ENCODE peak calls at places on chromosomes 13 and 19, in ten cellular contexts. Y is MM.1S; Q is NCI-H1105; R is COR-L47; Z is fibroblast of mammary gland; C is CD4-positive, alpha-beta T cell; L is glomerular endothelial cell; M is fibroblast of lung; N is astrocyte of the cerebellum; K is cardiac fibroblast. H is an unnamed sample.

GRCh38 chr19:48341006-48341405 is 15.7 kb downstream of the EMP3 start:
- DNase-seq in N (no peak), R (peak), Q (peak), M (no peak), C (no peak), Z (peak), L (no peak), Y (no peak), K (peak), H (no peak)

GRCh38 chr13:48731957-48732569 is 78.3 kb downstream of the CYSLTR2 start:
- DNase-seq in N (no peak), C (peak), Q (no peak), M (no peak), Z (peak), Y (peak), K (no peak), L (peak), R (no peak), H (no peak)

GRCh38 chr19:30691767-30692516 is 319.8 kb downstream of the ZNF536 start:
- DNase-seq in L (no peak), M (peak), K (no peak), Y (no peak), Z (peak), Q (no peak), C (no peak), R (no peak), N (peak), H (no peak)

GRCh38 chr13:26247608-26248007 is 6.3 kb upstream of the CDK8 start:
- DNase-seq in L (no peak), N (no peak), K (no peak), C (no peak), Z (peak), Q (no peak), Y (no peak), R (no peak), M (no peak), H (no peak)

GRCh38 chr19:32208060-32208459 is 137.3 kb upstream of the ZNF507 start:
- DNase-seq in R (no peak), C (no peak), N (no peak), M (no peak), Y (no peak), Z (no peak), Q (no peak), L (no peak), K (no peak), H (no peak)

GRCh38 chr13:99288069-99288468 is 19.1 kb downstream of the GPR183 start:
- DNase-seq in C (no peak), R (no peak), M (no peak), N (no peak), Y (no peak), Q (no peak), L (no peak), Z (no peak), K (no peak), H (no peak)

GRCh38 chr19:43784251-43784980 is 3.6 kb upstream of the KCNN4 start:
- DNase-seq in L (no peak), C (peak), K (peak), Y (peak), Z (peak), R (no peak), Q (no peak), N (peak), M (peak), H (peak)

GRCh38 chr13:32629313-32629712 is 43.1 kb downstream of the PDS5B start:
- DNase-seq in Y (no peak), K (no peak), R (no peak), N (no peak), Z (peak), M (no peak), L (no peak), Q (no peak), C (no peak), H (no peak)

GRCh38 chr13:39506559-39507390 is 96.2 kb downstream of the LHFPL6 start:
- DNase-seq in Y (no peak), M (peak), K (peak), N (no peak), R (no peak), Z (no peak), Q (no peak), L (no peak), C (no peak), H (no peak)

GRCh38 chr19:15532779-15533521 is 24.6 kb downstream of the CYP4F22 start:
- DNase-seq in C (no peak), Y (no peak), L (no peak), Q (no peak), R (no peak), M (no peak), N (no peak), K (peak), Z (peak), H (no peak)

GRCh38 chr13:38265135-38265497 is 84.5 kb upstream of the UFM1 start:
- DNase-seq in M (no peak), Y (no peak), C (no peak), R (no peak), N (no peak), K (no peak), Q (no peak), Z (no peak), L (no peak), H (no peak)

GRCh38 chr13:99087130-99087953 is 109.5 kb upstream of the DOCK9 start:
- DNase-seq in L (no peak), M (peak), K (peak), C (peak), Y (peak), Z (peak), N (peak), Q (peak), R (peak), H (no peak)

GRCh38 chr19:10206226-10206873 is 11.6 kb upstream of the DNMT1 start:
- DNase-seq in Z (peak), L (no peak), K (peak), N (peak), C (no peak), M (peak), R (no peak), Q (no peak), Y (no peak), H (no peak)

GRCh38 chr19:13888281-13888680 is 11.3 kb downstream of the NANOS3 start:
- DNase-seq in Q (no peak), L (no peak), K (no peak), R (no peak), C (no peak), Y (no peak), M (no peak), N (no peak), Z (no peak), H (no peak)

GRCh38 chr19:33673996-33674395 is 52.2 kb downstream of the CHST8 start:
- DNase-seq in C (no peak), K (no peak), R (no peak), Z (no peak), Q (no peak), N (no peak), L (no peak), M (no peak), Y (no peak), H (no peak)

GRCh38 chr13:79621449-79621848 is 140.5 kb downstream of the NDFIP2 start:
- DNase-seq in C (no peak), N (no peak), M (no peak), Q (no peak), K (no peak), Z (no peak), L (no peak), Y (peak), R (no peak), H (no peak)

GRCh38 chr19:15180451-15181390 is 20.1 kb downstream of the NOTCH3 start:
- DNase-seq in Y (no peak), M (no peak), C (no peak), Z (no peak), Q (peak), R (no peak), N (no peak), L (no peak), K (no peak), H (no peak)

GRCh38 chr19:43467276-43467675 is 1.9 kb upstream of the LYPD3 start:
- DNase-seq in R (no peak), Q (no peak), K (no peak), Z (no peak), N (no peak), L (no peak), M (no peak), C (no peak), Y (no peak), H (no peak)

GRCh38 chr13:101639711-101640110 is 187.2 kb downstream of the ITGBL1 start:
- DNase-seq in K (no peak), M (no peak), Z (no peak), C (no peak), L (no peak), N (no peak), R (no peak), Y (no peak), Q (no peak), H (no peak)

GRCh38 chr13:73275163-73275562 is 216.4 kb downstream of the KLF5 start:
- DNase-seq in K (no peak), M (no peak), Y (peak), Q (no peak), R (no peak), C (no peak), N (no peak), Z (no peak), L (no peak), H (no peak)

GRCh38 chr13:24277721-24278120 is 31.7 kb upstream of the C1QTNF9 start:
- DNase-seq in Y (no peak), K (no peak), R (no peak), Z (no peak), Q (no peak), M (no peak), N (no peak), L (no peak), C (no peak), H (no peak)

GRCh38 chr13:102309110-102309509 is 92.7 kb downstream of the FGF14 start:
- DNase-seq in N (no peak), Y (no peak), C (no peak), K (no peak), Q (peak), L (no peak), M (no peak), R (no peak), Z (no peak), H (no peak)

GRCh38 chr13:42969558-42970172 is 22.4 kb downstream of the EPSTI1 start:
- DNase-seq in Z (peak), C (peak), L (peak), M (peak), N (no peak), Y (peak), R (peak), Q (no peak), K (peak), H (no peak)

GRCh38 chr19:13033819-13034611 is 38.7 kb downstream of the NFIX start:
- DNase-seq in Q (peak), K (peak), Z (peak), M (peak), R (peak), L (no peak), C (no peak), N (peak), Y (peak), H (no peak)

GRCh38 chr13:111058796-111059506 is 56.2 kb upstream of the ARHGEF7 start:
- DNase-seq in M (no peak), Y (no peak), Q (no peak), Z (peak), C (no peak), K (no peak), L (no peak), N (no peak), R (no peak), H (no peak)

GRCh38 chr13:106471957-106472543 is 63.4 kb downstream of the EFNB2 start:
- DNase-seq in C (no peak), Z (peak), Y (no peak), Q (no peak), R (no peak), N (peak), M (peak), K (peak), L (no peak), H (peak)

GRCh38 chr13:34589581-34589980 is 352.5 kb upstream of the NBEA start:
- DNase-seq in R (no peak), K (no peak), L (no peak), C (no peak), Y (no peak), N (no peak), M (no peak), Z (no peak), Q (no peak), H (no peak)

GRCh38 chr13:41613984-41614581 is 156.7 kb downstream of the RGCC start:
- DNase-seq in M (peak), K (peak), Y (no peak), R (no peak), N (peak), L (peak), Z (peak), C (no peak), Q (no peak), H (peak)

GRCh38 chr19:13339869-13340268 is 166.4 kb downstream of the CACNA1A start:
- DNase-seq in R (no peak), C (no peak), N (no peak), M (no peak), Y (no peak), Q (no peak), L (no peak), K (no peak), Z (no peak), H (no peak)

GRCh38 chr19:12703056-12703455 is 6.6 kb upstream of the FBXW9 start:
- DNase-seq in K (peak), Y (no peak), Q (peak), M (peak), C (no peak), N (peak), L (no peak), R (no peak), Z (peak), H (no peak)